ENCODE peak calls at places on chromosomes 13 and 19, in five cellular contexts. A, N, X, J and P are unnamed samples.

GRCh38 chr19:54440641-54441040 is 8.4 kb upstream of the LENG8 start:
- DNase-seq in A (no peak), N (no peak), X (no peak), J (no peak), P (no peak)

GRCh38 chr13:95239293-95239692 is 62.0 kb downstream of the ABCC4 start:
- DNase-seq in A (no peak), N (no peak), X (no peak), J (no peak), P (no peak)

GRCh38 chr13:45433381-45433790 is 15.2 kb upstream of the SLC25A30 start:
- DNase-seq in A (no peak), N (no peak), X (peak), J (no peak), P (no peak)

GRCh38 chr13:64457976-64458375 is 2772.2 kb downstream of the PCDH9 start:
- DNase-seq in A (no peak), N (no peak), X (no peak), J (no peak), P (no peak)

GRCh38 chr19:16386619-16387240 is 62.1 kb downstream of the KLF2 start:
- DNase-seq in A (peak), N (peak), X (peak), J (peak), P (peak)

GRCh38 chr19:18304496-18305312 is 18.2 kb downstream of the LSM4 start:
- DNase-seq in A (no peak), N (no peak), X (peak), J (peak), P (no peak)

GRCh38 chr19:17402982-17403855 is 2.2 kb downstream of the BST2 start:
- DNase-seq in A (no peak), N (no peak), X (no peak), J (peak), P (peak)

GRCh38 chr13:44523176-44524017 is 52.7 kb downstream of the TSC22D1 start:
- DNase-seq in A (no peak), N (peak), X (peak), J (no peak), P (no peak)

GRCh38 chr13:19607523-19608078 is 25.9 kb upstream of the MPHOSPH8 start:
- DNase-seq in A (no peak), N (no peak), X (no peak), J (no peak), P (no peak)

GRCh38 chr13:31998131-31998530 is 33.4 kb upstream of the FRY start:
- DNase-seq in A (no peak), N (no peak), X (no peak), J (no peak), P (no peak)

GRCh38 chr13:101959016-101959415 is 442.8 kb downstream of the FGF14 start:
- DNase-seq in A (no peak), N (no peak), X (no peak), J (no peak), P (no peak)

GRCh38 chr13:36476661-36477060 is 44.4 kb downstream of the CCNA1 start:
- DNase-seq in A (no peak), N (no peak), X (no peak), J (no peak), P (no peak)

GRCh38 chr19:37941820-37942515 is 35.0 kb downstream of the SIPA1L3 start:
- DNase-seq in A (no peak), N (no peak), X (peak), J (no peak), P (no peak)

GRCh38 chr19:35216026-35216832 is 12.3 kb downstream of the FAM187B start:
- DNase-seq in A (no peak), N (no peak), X (no peak), J (no peak), P (no peak)

GRCh38 chr13:79530270-79530669 is 49.3 kb downstream of the NDFIP2 start:
- DNase-seq in A (no peak), N (no peak), X (no peak), J (no peak), P (no peak)

GRCh38 chr19:3479819-3480215 is 508 bp downstream of the SMIM24 start:
- DNase-seq in A (no peak), N (no peak), X (no peak), J (peak), P (no peak)

GRCh38 chr13:43159007-43159406 is 135.6 kb downstream of the DNAJC15 start:
- DNase-seq in A (no peak), N (no peak), X (no peak), J (no peak), P (no peak)

GRCh38 chr19:10604460-10604980 is 17.4 kb upstream of the AP1M2 start:
- DNase-seq in A (no peak), N (no peak), X (no peak), J (peak), P (no peak)

GRCh38 chr13:41457589-41458186 is 338 bp downstream of the RGCC start:
- DNase-seq in A (no peak), N (no peak), X (no peak), J (peak), P (no peak)

GRCh38 chr19:48874309-48875135 is 2.3 kb downstream of the PPP1R15A start:
- DNase-seq in A (no peak), N (no peak), X (no peak), J (no peak), P (no peak)

GRCh38 chr19:55689366-55690108 is 14.5 kb downstream of the EPN1 start:
- DNase-seq in A (no peak), N (no peak), X (no peak), J (no peak), P (no peak)

GRCh38 chr13:46149272-46150133 is 32.5 kb downstream of the LCP1 start:
- DNase-seq in A (no peak), N (no peak), X (no peak), J (no peak), P (no peak)

GRCh38 chr19:37695144-37695899 is 24.2 kb downstream of the ZNF607 start:
- DNase-seq in A (no peak), N (no peak), X (no peak), J (no peak), P (no peak)

GRCh38 chr19:48353682-48354081 is 10.1 kb downstream of the TMEM143 start:
- DNase-seq in A (no peak), N (no peak), X (no peak), J (no peak), P (no peak)

GRCh38 chr19:57317503-57317902 is 2.8 kb upstream of the ZNF543 start:
- DNase-seq in A (no peak), N (no peak), X (no peak), J (peak), P (no peak)
- TF ChIP-seq YY1 in A (no peak), N (no peak), X (no peak), J (no peak), P (no peak)

GRCh38 chr13:76836311-76836710 is 49.9 kb downstream of the KCTD12 start:
- DNase-seq in A (no peak), N (no peak), X (no peak), J (no peak), P (no peak)
- TF ChIP-seq YY1 in A (no peak), N (no peak), X (no peak), J (no peak), P (no peak)

GRCh38 chr13:23750383-23751121 is 138.6 kb downstream of the MIPEP start:
- DNase-seq in A (no peak), N (no peak), X (no peak), J (no peak), P (no peak)

GRCh38 chr13:23749288-23749880 is 139.8 kb downstream of the MIPEP start:
- DNase-seq in A (no peak), N (no peak), X (no peak), J (no peak), P (no peak)

GRCh38 chr13:23752111-23753001 is 136.8 kb downstream of the MIPEP start:
- DNase-seq in A (no peak), N (no peak), X (no peak), J (no peak), P (no peak)

GRCh38 chr13:23753523-23753922 is 135.7 kb downstream of the MIPEP start:
- DNase-seq in A (no peak), N (no peak), X (peak), J (no peak), P (peak)

DNA sequence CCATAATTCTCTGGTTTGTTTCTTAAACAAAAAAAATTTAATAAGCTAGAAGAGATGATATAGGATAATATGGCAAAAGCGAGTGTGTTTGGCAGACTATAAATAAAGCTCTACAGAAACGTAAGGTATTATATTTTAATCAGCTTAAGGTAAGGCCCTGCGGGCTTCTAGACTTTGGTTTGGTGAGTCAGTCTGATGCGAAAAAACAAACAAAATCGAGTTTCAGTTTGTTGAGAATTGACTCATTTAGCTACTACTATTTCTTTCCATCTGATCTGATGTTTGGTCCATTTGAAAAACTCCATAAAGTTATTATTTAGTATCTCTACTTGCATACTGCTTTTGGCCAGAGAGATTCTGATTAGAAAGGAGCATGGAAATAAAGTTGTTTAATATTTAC is 138.0 kb downstream of the MIPEP start:
- DNase-seq in A (no peak), N (no peak), X (peak), J (no peak), P (no peak)
- TF ChIP-seq YY1 in A (no peak), N (no peak), X (no peak), J (no peak), P (no peak)

GRCh38 chr13:33940256-33940655 is 122.3 kb downstream of the RFC3 start:
- DNase-seq in A (no peak), N (no peak), X (no peak), J (no peak), P (no peak)

GRCh38 chr13:33935969-33936368 is 118.0 kb downstream of the RFC3 start:
- DNase-seq in A (no peak), N (no peak), X (no peak), J (no peak), P (no peak)

GRCh38 chr13:33934936-33935510 is 117.1 kb downstream of the RFC3 start:
- DNase-seq in A (no peak), N (no peak), X (no peak), J (no peak), P (no peak)

GRCh38 chr13:33934343-33934742 is 116.4 kb downstream of the RFC3 start:
- DNase-seq in A (no peak), N (no peak), X (no peak), J (no peak), P (no peak)

DNA sequence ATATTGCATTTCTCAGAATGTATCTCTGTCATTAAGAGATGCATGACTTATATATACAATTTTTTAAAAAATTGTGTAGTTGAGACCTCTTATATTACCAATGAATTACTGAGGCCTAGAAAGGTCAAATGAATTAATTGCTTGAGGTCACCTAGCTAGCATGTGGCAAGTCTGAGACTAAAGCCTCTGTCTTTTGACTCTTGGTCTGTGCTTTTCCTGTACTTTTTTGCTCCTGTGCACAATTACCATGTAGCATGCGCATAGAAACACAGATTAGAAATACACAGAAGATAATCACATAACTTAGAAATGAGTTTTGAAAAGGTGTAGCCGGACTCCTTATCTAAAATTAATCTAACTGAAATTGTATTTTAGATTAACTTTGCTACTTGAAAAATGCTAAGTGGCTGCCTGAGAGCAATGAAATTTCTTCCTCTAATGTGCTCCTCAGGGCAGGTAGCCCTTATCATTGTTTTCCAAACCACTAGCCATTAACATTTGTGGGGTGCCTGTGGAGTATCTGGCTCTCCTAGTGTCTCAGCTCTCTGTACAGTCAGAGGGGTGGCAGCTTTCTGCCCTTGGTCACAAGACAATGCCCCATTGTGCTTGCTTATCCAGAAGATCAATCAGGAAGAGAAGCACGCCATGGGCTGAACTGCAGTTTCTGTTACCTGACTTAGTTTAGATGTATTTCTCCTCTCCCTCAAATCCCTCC is 119.6 kb downstream of the RFC3 start:
- DNase-seq in A (peak), N (peak), X (peak), J (no peak), P (peak)
- TF ChIP-seq YY1 in A (no peak), N (no peak), X (no peak), J (no peak), P (no peak)

DNA sequence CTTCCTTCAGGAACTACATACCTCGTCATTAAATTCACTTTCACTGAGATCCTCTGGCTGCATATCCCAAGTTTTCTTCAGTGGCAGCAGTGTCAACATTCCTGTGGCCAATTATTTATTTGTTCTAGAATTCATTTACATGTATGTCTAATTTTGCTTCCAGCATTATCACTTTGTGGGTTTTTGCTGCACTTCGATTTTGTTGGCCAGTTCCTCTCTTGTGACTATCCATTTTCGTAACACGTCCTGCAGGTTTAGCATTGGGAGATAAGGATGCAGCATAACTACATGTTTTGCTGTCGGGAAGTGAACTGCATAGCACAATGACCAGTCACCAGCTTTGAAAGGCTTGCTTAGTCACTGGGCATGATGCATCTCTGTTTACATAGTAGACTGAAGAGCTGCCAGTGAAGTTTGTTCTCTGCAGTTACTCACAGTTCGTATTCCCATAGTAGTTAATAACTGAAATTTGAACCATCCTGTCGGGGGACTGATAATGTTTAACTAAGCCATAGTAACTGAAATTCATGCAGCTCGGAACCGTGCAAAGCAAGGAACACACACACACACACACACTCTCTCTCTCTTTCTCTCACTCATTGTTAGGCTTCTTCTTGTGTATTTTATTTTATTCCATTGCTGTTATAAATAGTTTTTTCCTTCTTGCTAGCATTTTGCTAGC is 28.3 kb downstream of the ZNF507 start:
- DNase-seq in A (no peak), N (peak), X (peak), J (no peak), P (no peak)
- TF ChIP-seq YY1 in A (no peak), N (no peak), X (peak), J (no peak), P (no peak)

GRCh38 chr13:39567569-39567968 is 35.4 kb downstream of the LHFPL6 start:
- DNase-seq in A (no peak), N (no peak), X (no peak), J (no peak), P (no peak)

GRCh38 chr13:39561971-39562370 is 41.0 kb downstream of the LHFPL6 start:
- DNase-seq in A (no peak), N (no peak), X (no peak), J (no peak), P (no peak)

GRCh38 chr13:39566216-39566869 is 36.6 kb downstream of the LHFPL6 start:
- DNase-seq in A (no peak), N (no peak), X (no peak), J (no peak), P (no peak)

GRCh38 chr13:39559838-39560237 is 43.2 kb downstream of the LHFPL6 start:
- DNase-seq in A (no peak), N (no peak), X (no peak), J (no peak), P (no peak)

GRCh38 chr13:39565036-39565949 is 37.7 kb downstream of the LHFPL6 start:
- DNase-seq in A (peak), N (peak), X (peak), J (no peak), P (peak)
- TF ChIP-seq YY1 in A (no peak), N (no peak), X (no peak), J (no peak), P (no peak)